ENCODE peak calls at places on chromosome 2, in five cellular contexts. One of them, this sample, is unnamed.
A peak's percentile ranks its signal among the peaks of the same experiment; 100 is the strongest.

GRCh38 chr2:140288213-140288612 is 1508.0 kb upstream of the NXPH2 start:
- DNase-seq in A549: no peak
- DNase-seq in heart right ventricle: no peak
- DNase-seq in transverse colon: no peak
- DNase-seq in left lung: no peak
- DNase-seq in this sample: no peak

GRCh38 chr2:9095690-9096089 is 92.2 kb upstream of the MBOAT2 start:
- DNase-seq in A549: no peak
- DNase-seq in heart right ventricle: peak; percentile 67
- DNase-seq in transverse colon: peak; percentile 60
- DNase-seq in left lung: peak; percentile 88
- DNase-seq in this sample: no peak

GRCh38 chr2:119523959-119524694 is at the start of gene SCTR:
- DNase-seq in A549: no peak
- DNase-seq in heart right ventricle: no peak
- DNase-seq in transverse colon: no peak
- DNase-seq in left lung: peak; percentile 83
- DNase-seq in this sample: no peak

GRCh38 chr2:14479486-14479885 is 153.0 kb upstream of the LRATD1 start:
- DNase-seq in A549: no peak
- DNase-seq in heart right ventricle: no peak
- DNase-seq in transverse colon: no peak
- DNase-seq in left lung: no peak
- DNase-seq in this sample: no peak

GRCh38 chr2:147663964-147664363 is 180.9 kb upstream of the ACVR2A start:
- DNase-seq in A549: no peak
- DNase-seq in heart right ventricle: no peak
- DNase-seq in transverse colon: no peak
- DNase-seq in left lung: no peak
- DNase-seq in this sample: no peak

GRCh38 chr2:219549619-219550018 is 5.8 kb downstream of the TMEM198 start:
- DNase-seq in A549: no peak
- DNase-seq in heart right ventricle: no peak
- DNase-seq in transverse colon: no peak
- DNase-seq in left lung: peak; percentile 45
- DNase-seq in this sample: no peak

GRCh38 chr2:230981704-230982103 is 14.2 kb upstream of the SPATA3 start:
- DNase-seq in A549: no peak
- DNase-seq in heart right ventricle: no peak
- DNase-seq in transverse colon: no peak
- DNase-seq in left lung: no peak
- DNase-seq in this sample: no peak

GRCh38 chr2:28638102-28638501 is 113.5 kb upstream of the PPP1CB start:
- DNase-seq in A549: no peak
- DNase-seq in heart right ventricle: no peak
- DNase-seq in transverse colon: no peak
- DNase-seq in left lung: no peak
- DNase-seq in this sample: no peak

GRCh38 chr2:37809525-37809924 is 115.6 kb upstream of the RMDN2 start:
- DNase-seq in A549: no peak
- DNase-seq in heart right ventricle: no peak
- DNase-seq in transverse colon: peak; percentile 31
- DNase-seq in left lung: no peak
- DNase-seq in this sample: no peak

GRCh38 chr2:75525434-75526308 is 35.1 kb downstream of the EVA1A start:
- DNase-seq in A549: no peak
- DNase-seq in heart right ventricle: no peak
- DNase-seq in transverse colon: no peak
- DNase-seq in left lung: no peak
- DNase-seq in this sample: no peak

GRCh38 chr2:180625006-180625844 is 355.2 kb upstream of the UBE2E3 start:
- DNase-seq in A549: no peak
- DNase-seq in heart right ventricle: no peak
- DNase-seq in transverse colon: no peak
- DNase-seq in left lung: no peak
- DNase-seq in this sample: no peak

GRCh38 chr2:213559053-213559452 is 274.8 kb downstream of the SPAG16 start:
- DNase-seq in A549: no peak
- DNase-seq in heart right ventricle: no peak
- DNase-seq in transverse colon: no peak
- DNase-seq in left lung: no peak
- DNase-seq in this sample: no peak

DNA sequence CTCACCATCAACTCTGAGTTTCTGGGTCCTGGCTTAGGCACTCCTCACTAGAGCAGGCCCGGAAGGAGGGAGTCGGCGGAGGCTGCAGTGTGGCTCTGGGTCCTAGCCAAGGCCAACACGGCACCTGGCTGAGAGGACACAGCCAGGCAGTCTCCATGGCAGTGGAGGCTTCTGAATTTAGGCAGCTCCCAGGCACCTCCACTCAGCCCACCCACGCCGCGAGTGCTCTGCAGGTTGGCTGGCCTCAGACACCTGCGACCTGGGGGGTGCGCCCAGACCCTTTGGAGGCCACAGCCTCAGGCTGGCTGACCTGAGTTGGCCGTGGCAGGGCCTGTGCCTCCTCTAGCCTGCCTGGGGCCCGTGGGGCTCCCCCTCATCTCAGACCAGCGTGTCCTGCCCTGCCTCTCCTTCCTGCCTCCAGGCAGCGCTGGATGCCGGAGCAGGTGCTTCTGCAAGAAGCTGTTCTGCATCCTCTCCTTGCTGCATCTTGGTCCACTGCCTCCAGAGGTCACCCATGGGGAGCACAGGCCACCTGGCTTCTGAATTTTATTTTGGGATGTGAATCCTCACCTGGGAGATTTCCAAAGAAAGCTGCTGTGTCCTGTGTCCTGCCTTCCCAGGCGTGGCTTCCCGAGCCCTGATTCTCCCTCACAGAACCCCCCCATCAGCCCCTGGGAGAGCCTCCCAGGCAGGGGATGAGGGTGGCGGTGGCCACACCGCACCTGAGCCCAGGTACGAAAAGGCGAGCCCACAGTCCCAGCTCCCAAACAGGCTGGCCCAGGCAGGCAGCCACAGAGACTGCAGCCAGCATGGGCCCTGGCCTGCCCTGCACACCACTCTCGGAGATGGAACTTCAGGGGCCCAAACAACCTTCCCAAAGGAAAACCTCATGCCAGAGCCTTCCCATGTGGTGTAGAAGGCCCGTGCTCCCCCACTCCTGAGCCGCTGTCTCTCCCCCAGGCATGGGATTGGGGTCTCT is 23.4 kb downstream of the AQP12A start:
- DNase-seq in A549: no peak
- DNase-seq in heart right ventricle: no peak
- DNase-seq in transverse colon: no peak
- DNase-seq in left lung: peak; percentile 67
- DNase-seq in this sample: no peak
- TF ChIP-seq CTCF in A549: no peak
- TF ChIP-seq CTCF in heart right ventricle: no peak
- TF ChIP-seq CTCF in transverse colon: no peak
- TF ChIP-seq CTCF in left lung: no peak
- TF ChIP-seq CTCF in this sample: no peak

DNA sequence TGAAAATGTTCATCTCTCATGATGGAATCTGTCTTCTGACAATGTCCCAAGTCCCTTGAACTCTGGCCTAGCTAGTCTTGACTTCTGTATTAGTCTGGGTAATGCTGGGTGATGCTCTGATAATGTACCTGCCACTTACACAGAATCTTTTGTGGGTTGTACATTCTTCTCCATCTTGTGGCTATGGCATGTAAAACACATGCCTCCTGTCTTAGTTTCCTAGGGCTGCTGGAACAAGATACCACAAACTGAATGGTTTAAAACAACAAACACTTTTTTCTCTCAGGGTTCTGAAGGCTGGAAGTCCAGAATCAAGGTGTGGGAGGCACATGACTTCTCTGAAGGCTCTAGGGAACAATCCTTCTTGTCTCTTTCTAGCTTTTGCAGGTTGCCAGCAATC is 57.1 kb downstream of the RAPGEF4 start:
- DNase-seq in A549: no peak
- DNase-seq in heart right ventricle: no peak
- DNase-seq in transverse colon: no peak
- DNase-seq in left lung: no peak
- DNase-seq in this sample: no peak
- TF ChIP-seq CTCF in A549: no peak
- TF ChIP-seq CTCF in heart right ventricle: no peak
- TF ChIP-seq CTCF in transverse colon: no peak
- TF ChIP-seq CTCF in left lung: no peak
- TF ChIP-seq CTCF in this sample: no peak

GRCh38 chr2:240567872-240568677 is at the start of gene RNPEPL1:
- DNase-seq in A549: no peak
- DNase-seq in heart right ventricle: peak; percentile 56
- DNase-seq in transverse colon: peak; percentile 62
- DNase-seq in left lung: peak; percentile 93
- DNase-seq in this sample: peak; percentile 77
- TF ChIP-seq CTCF in A549: peak; percentile 42
- TF ChIP-seq CTCF in heart right ventricle: no peak
- TF ChIP-seq CTCF in transverse colon: no peak
- TF ChIP-seq CTCF in left lung: no peak
- TF ChIP-seq CTCF in this sample: no peak

GRCh38 chr2:157349949-157350510 is 24.4 kb upstream of the ERMN start:
- DNase-seq in A549: no peak
- DNase-seq in heart right ventricle: no peak
- DNase-seq in transverse colon: no peak
- DNase-seq in left lung: no peak
- DNase-seq in this sample: no peak
- TF ChIP-seq CTCF in A549: no peak
- TF ChIP-seq CTCF in heart right ventricle: no peak
- TF ChIP-seq CTCF in transverse colon: no peak
- TF ChIP-seq CTCF in left lung: no peak
- TF ChIP-seq CTCF in this sample: no peak

GRCh38 chr2:24026233-24026632 is 16.3 kb downstream of the MFSD2B start:
- DNase-seq in A549: no peak
- DNase-seq in heart right ventricle: no peak
- DNase-seq in transverse colon: no peak
- DNase-seq in left lung: no peak
- DNase-seq in this sample: no peak

GRCh38 chr2:24022975-24023575 is 13.2 kb downstream of the MFSD2B start:
- DNase-seq in A549: no peak
- DNase-seq in heart right ventricle: no peak
- DNase-seq in transverse colon: no peak
- DNase-seq in left lung: peak; percentile 38
- DNase-seq in this sample: no peak

GRCh38 chr2:24022324-24022974 is 12.6 kb downstream of the MFSD2B start:
- DNase-seq in A549: no peak
- DNase-seq in heart right ventricle: no peak
- DNase-seq in transverse colon: no peak
- DNase-seq in left lung: no peak
- DNase-seq in this sample: no peak

GRCh38 chr2:24025264-24025663 is 15.4 kb downstream of the MFSD2B start:
- DNase-seq in A549: no peak
- DNase-seq in heart right ventricle: no peak
- DNase-seq in transverse colon: no peak
- DNase-seq in left lung: no peak
- DNase-seq in this sample: no peak

GRCh38 chr2:24024018-24024417 is 14.1 kb downstream of the MFSD2B start:
- DNase-seq in A549: peak; percentile 62
- DNase-seq in heart right ventricle: peak; percentile 29
- DNase-seq in transverse colon: no peak
- DNase-seq in left lung: no peak
- DNase-seq in this sample: no peak
- TF ChIP-seq CTCF in A549: peak; percentile 58
- TF ChIP-seq CTCF in heart right ventricle: peak; percentile 10
- TF ChIP-seq CTCF in transverse colon: no peak
- TF ChIP-seq CTCF in left lung: no peak
- TF ChIP-seq CTCF in this sample: no peak

GRCh38 chr2:59776726-59777008 is 776.8 kb downstream of the BCL11A start:
- DNase-seq in A549: no peak
- DNase-seq in heart right ventricle: no peak
- DNase-seq in transverse colon: no peak
- DNase-seq in left lung: no peak
- DNase-seq in this sample: no peak

GRCh38 chr2:59770651-59771050 is 782.8 kb downstream of the BCL11A start:
- DNase-seq in A549: no peak
- DNase-seq in heart right ventricle: no peak
- DNase-seq in transverse colon: no peak
- DNase-seq in left lung: no peak
- DNase-seq in this sample: no peak

GRCh38 chr2:59777120-59777519 is 776.3 kb downstream of the BCL11A start:
- DNase-seq in A549: no peak
- DNase-seq in heart right ventricle: no peak
- DNase-seq in transverse colon: no peak
- DNase-seq in left lung: no peak
- DNase-seq in this sample: no peak

DNA sequence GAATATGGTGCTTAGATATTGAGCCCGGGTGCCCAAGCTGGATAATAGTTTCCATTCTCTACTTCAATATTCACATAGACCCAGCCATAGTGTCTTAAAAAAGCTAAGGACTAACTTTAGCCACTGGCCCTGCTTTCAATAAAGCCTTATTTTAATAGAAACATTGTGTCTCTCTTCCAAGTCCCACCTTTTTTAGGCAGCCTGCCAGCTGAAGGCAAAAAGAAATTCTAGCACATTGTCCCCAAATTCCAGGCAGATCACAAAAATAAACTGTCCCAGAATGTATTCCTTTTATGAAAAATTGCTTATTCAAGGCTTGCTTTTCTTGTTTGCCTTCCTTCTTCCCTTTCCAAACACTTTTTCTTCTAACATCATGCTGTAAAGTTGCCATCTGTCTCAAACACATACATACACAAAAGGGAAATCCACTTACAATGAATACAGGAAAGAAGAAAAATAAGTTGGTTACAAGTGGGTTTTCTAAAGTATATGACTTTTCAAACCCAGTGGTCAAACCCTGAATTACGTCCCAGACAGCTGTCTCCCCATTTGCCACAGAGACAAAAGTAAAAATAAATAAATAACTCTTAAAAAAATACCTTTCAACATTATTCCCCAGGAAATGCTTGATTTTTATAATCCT is 778.5 kb downstream of the BCL11A start:
- DNase-seq in A549: no peak
- DNase-seq in heart right ventricle: no peak
- DNase-seq in transverse colon: no peak
- DNase-seq in left lung: no peak
- DNase-seq in this sample: no peak
- TF ChIP-seq CTCF in A549: no peak
- TF ChIP-seq CTCF in heart right ventricle: no peak
- TF ChIP-seq CTCF in transverse colon: no peak
- TF ChIP-seq CTCF in left lung: no peak
- TF ChIP-seq CTCF in this sample: no peak

GRCh38 chr2:236393101-236393500 is 128.9 kb upstream of the ASB18 start:
- DNase-seq in A549: no peak
- DNase-seq in heart right ventricle: no peak
- DNase-seq in transverse colon: no peak
- DNase-seq in left lung: no peak
- DNase-seq in this sample: no peak
- TF ChIP-seq CTCF in A549: no peak
- TF ChIP-seq CTCF in heart right ventricle: no peak
- TF ChIP-seq CTCF in transverse colon: no peak
- TF ChIP-seq CTCF in left lung: no peak
- TF ChIP-seq CTCF in this sample: no peak